ENCODE peak calls at places on chromosomes 2 and 18, in eight cellular contexts. One of them, this sample, is unnamed. For H3K4me1, the result is how much of the 10 kb centered on the place peaks cover.

GRCh38 chr2:98604547-98604946 is 3.8 kb downstream of the COA5 start:
- DNase-seq in astrocyte: no peak
- DNase-seq in testis: no peak
- DNase-seq in aorta: no peak
- DNase-seq in right cardiac atrium: no peak
- DNase-seq in mesendoderm: no peak
- DNase-seq in CD8-positive, alpha-beta memory T cell: no peak
- DNase-seq in left ventricle myocardium inferior: no peak
- DNase-seq in this sample: no peak

GRCh38 chr2:82256288-82256687 is 1951.7 kb upstream of the LRRTM1 start:
- DNase-seq in right cardiac atrium: no peak
- DNase-seq in CD8-positive, alpha-beta memory T cell: no peak
- DNase-seq in mesendoderm: no peak
- DNase-seq in testis: no peak
- DNase-seq in astrocyte: no peak
- DNase-seq in aorta: no peak
- DNase-seq in left ventricle myocardium inferior: no peak
- DNase-seq in this sample: no peak

GRCh38 chr2:240434728-240435456 is 571 bp upstream of the GPC1 start:
- DNase-seq in mesendoderm: peak
- DNase-seq in testis: peak
- DNase-seq in aorta: peak
- DNase-seq in astrocyte: peak
- DNase-seq in CD8-positive, alpha-beta memory T cell: peak
- DNase-seq in left ventricle myocardium inferior: peak
- DNase-seq in right cardiac atrium: peak
- DNase-seq in this sample: peak

GRCh38 chr2:53252115-53252514 is 515.5 kb upstream of the CHAC2 start:
- DNase-seq in aorta: no peak
- DNase-seq in astrocyte: no peak
- DNase-seq in right cardiac atrium: no peak
- DNase-seq in left ventricle myocardium inferior: no peak
- DNase-seq in testis: no peak
- DNase-seq in mesendoderm: no peak
- DNase-seq in CD8-positive, alpha-beta memory T cell: no peak
- DNase-seq in this sample: no peak

GRCh38 chr18:45171575-45172225 is 443.6 kb upstream of the SLC14A2 start:
- DNase-seq in mesendoderm: no peak
- DNase-seq in right cardiac atrium: peak
- DNase-seq in left ventricle myocardium inferior: no peak
- DNase-seq in CD8-positive, alpha-beta memory T cell: no peak
- DNase-seq in astrocyte: peak
- DNase-seq in aorta: no peak
- DNase-seq in testis: no peak
- DNase-seq in this sample: no peak

GRCh38 chr2:210534879-210535278 is 21.5 kb upstream of the CPS1 start:
- DNase-seq in aorta: no peak
- DNase-seq in CD8-positive, alpha-beta memory T cell: no peak
- DNase-seq in mesendoderm: no peak
- DNase-seq in left ventricle myocardium inferior: no peak
- DNase-seq in right cardiac atrium: no peak
- DNase-seq in testis: no peak
- DNase-seq in astrocyte: no peak
- DNase-seq in this sample: no peak

GRCh38 chr2:176072951-176073904 is 10.5 kb downstream of the EVX2 start:
- DNase-seq in right cardiac atrium: no peak
- DNase-seq in astrocyte: no peak
- DNase-seq in aorta: no peak
- DNase-seq in CD8-positive, alpha-beta memory T cell: no peak
- DNase-seq in testis: no peak
- DNase-seq in mesendoderm: no peak
- DNase-seq in left ventricle myocardium inferior: no peak
- DNase-seq in this sample: no peak

GRCh38 chr2:193333539-193333938 is 1138.8 kb upstream of the TMEFF2 start:
- DNase-seq in mesendoderm: no peak
- DNase-seq in aorta: no peak
- DNase-seq in left ventricle myocardium inferior: no peak
- DNase-seq in testis: no peak
- DNase-seq in right cardiac atrium: no peak
- DNase-seq in CD8-positive, alpha-beta memory T cell: no peak
- DNase-seq in astrocyte: no peak
- DNase-seq in this sample: no peak

GRCh38 chr2:23078799-23079434 is 306.1 kb upstream of the KLHL29 start:
- DNase-seq in testis: no peak
- DNase-seq in astrocyte: no peak
- DNase-seq in right cardiac atrium: no peak
- DNase-seq in left ventricle myocardium inferior: no peak
- DNase-seq in mesendoderm: no peak
- DNase-seq in CD8-positive, alpha-beta memory T cell: no peak
- DNase-seq in aorta: no peak
- DNase-seq in this sample: no peak

GRCh38 chr2:207051345-207051959 is 112.1 kb downstream of the CPO start:
- DNase-seq in testis: no peak
- DNase-seq in mesendoderm: no peak
- DNase-seq in left ventricle myocardium inferior: no peak
- DNase-seq in aorta: no peak
- DNase-seq in CD8-positive, alpha-beta memory T cell: no peak
- DNase-seq in astrocyte: no peak
- DNase-seq in right cardiac atrium: no peak
- DNase-seq in this sample: no peak

GRCh38 chr18:24987933-24988840 is 363.8 kb downstream of the ZNF521 start:
- DNase-seq in aorta: no peak
- DNase-seq in CD8-positive, alpha-beta memory T cell: no peak
- DNase-seq in astrocyte: no peak
- DNase-seq in right cardiac atrium: peak
- DNase-seq in left ventricle myocardium inferior: peak
- DNase-seq in mesendoderm: no peak
- DNase-seq in testis: no peak
- DNase-seq in this sample: no peak

DNA sequence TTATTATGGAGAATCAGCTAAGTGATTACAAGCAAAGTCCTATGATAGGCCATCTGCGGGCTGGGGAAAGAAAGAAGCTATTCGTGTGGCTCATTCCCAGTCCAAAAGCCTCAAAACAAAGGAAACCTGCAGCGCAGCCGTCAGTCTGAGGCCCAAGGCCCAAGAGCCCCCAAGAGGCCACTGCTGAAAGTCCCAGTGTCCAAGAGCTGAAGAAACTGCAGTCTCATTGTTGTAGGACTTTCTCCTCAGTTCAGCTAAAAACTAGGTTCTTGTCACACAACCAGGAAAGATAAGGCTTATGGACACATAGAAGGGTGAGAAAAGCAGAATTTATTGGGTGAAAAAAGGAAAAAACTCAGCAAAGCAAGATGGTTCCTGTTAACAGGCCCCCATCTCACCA is 143.2 kb downstream of the RHBDD1 start:
- DNase-seq in CD8-positive, alpha-beta memory T cell: no peak
- DNase-seq in aorta: no peak
- DNase-seq in mesendoderm: peak
- DNase-seq in testis: no peak
- DNase-seq in left ventricle myocardium inferior: no peak
- DNase-seq in right cardiac atrium: no peak
- DNase-seq in astrocyte: no peak
- DNase-seq in this sample: no peak
- H3K4me1 ChIP-seq in CD8-positive, alpha-beta memory T cell: under half
- H3K4me1 ChIP-seq in aorta: under half
- H3K4me1 ChIP-seq in mesendoderm: under half
- H3K4me1 ChIP-seq in testis: under half
- H3K4me1 ChIP-seq in left ventricle myocardium inferior: under half
- H3K4me1 ChIP-seq in right cardiac atrium: under half
- H3K4me1 ChIP-seq in astrocyte: under half
- H3K4me1 ChIP-seq in this sample: under half

DNA sequence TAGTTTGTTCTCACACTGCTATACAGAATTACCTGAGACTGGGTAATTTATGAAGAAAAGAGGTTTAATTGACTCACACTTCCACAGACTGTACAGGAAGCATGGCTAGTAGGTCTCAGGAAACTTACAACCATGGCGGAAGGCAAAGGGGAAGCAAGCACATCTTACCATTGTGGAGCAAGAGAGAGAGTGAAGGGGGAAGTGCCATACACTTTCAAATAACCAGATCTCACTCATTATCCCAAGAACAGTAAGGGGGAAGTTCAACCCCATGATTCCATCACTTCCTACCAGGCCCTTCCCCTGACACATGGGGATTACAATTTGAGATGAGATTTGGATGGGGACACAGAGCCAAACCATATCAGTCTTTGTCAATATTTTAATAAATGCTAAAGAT is 5.0 kb upstream of the CRYGB start:
- DNase-seq in aorta: no peak
- DNase-seq in testis: no peak
- DNase-seq in astrocyte: no peak
- DNase-seq in CD8-positive, alpha-beta memory T cell: no peak
- DNase-seq in right cardiac atrium: no peak
- DNase-seq in mesendoderm: no peak
- DNase-seq in left ventricle myocardium inferior: no peak
- DNase-seq in this sample: no peak
- H3K4me1 ChIP-seq in aorta: under half
- H3K4me1 ChIP-seq in testis: under half
- H3K4me1 ChIP-seq in astrocyte: under half
- H3K4me1 ChIP-seq in CD8-positive, alpha-beta memory T cell: under half
- H3K4me1 ChIP-seq in right cardiac atrium: under half
- H3K4me1 ChIP-seq in mesendoderm: under half
- H3K4me1 ChIP-seq in left ventricle myocardium inferior: under half
- H3K4me1 ChIP-seq in this sample: under half

GRCh38 chr2:37322368-37322767 is 2.3 kb downstream of the PRKD3 start:
- DNase-seq in testis: no peak
- DNase-seq in aorta: no peak
- DNase-seq in mesendoderm: no peak
- DNase-seq in CD8-positive, alpha-beta memory T cell: no peak
- DNase-seq in left ventricle myocardium inferior: no peak
- DNase-seq in right cardiac atrium: no peak
- DNase-seq in astrocyte: peak
- DNase-seq in this sample: no peak

GRCh38 chr2:37324536-37324785 is 172 bp downstream of the PRKD3 start:
- DNase-seq in astrocyte: peak
- DNase-seq in right cardiac atrium: peak
- DNase-seq in CD8-positive, alpha-beta memory T cell: no peak
- DNase-seq in mesendoderm: peak
- DNase-seq in testis: no peak
- DNase-seq in aorta: peak
- DNase-seq in left ventricle myocardium inferior: peak
- DNase-seq in this sample: no peak

GRCh38 chr2:37323770-37324535 is 680 bp downstream of the PRKD3 start:
- DNase-seq in aorta: peak
- DNase-seq in testis: peak
- DNase-seq in left ventricle myocardium inferior: peak
- DNase-seq in mesendoderm: peak
- DNase-seq in right cardiac atrium: peak
- DNase-seq in astrocyte: peak
- DNase-seq in CD8-positive, alpha-beta memory T cell: peak
- DNase-seq in this sample: peak

GRCh38 chr2:37324786-37325624 is at the start of gene PRKD3:
- DNase-seq in left ventricle myocardium inferior: peak
- DNase-seq in aorta: peak
- DNase-seq in right cardiac atrium: no peak
- DNase-seq in CD8-positive, alpha-beta memory T cell: peak
- DNase-seq in mesendoderm: peak
- DNase-seq in astrocyte: peak
- DNase-seq in testis: peak
- DNase-seq in this sample: peak

GRCh38 chr2:37323176-37323575 is 1.5 kb downstream of the PRKD3 start:
- DNase-seq in astrocyte: no peak
- DNase-seq in CD8-positive, alpha-beta memory T cell: no peak
- DNase-seq in aorta: no peak
- DNase-seq in mesendoderm: no peak
- DNase-seq in testis: peak
- DNase-seq in right cardiac atrium: no peak
- DNase-seq in left ventricle myocardium inferior: no peak
- DNase-seq in this sample: no peak
- H3K4me1 ChIP-seq in astrocyte: under half
- H3K4me1 ChIP-seq in CD8-positive, alpha-beta memory T cell: under half
- H3K4me1 ChIP-seq in aorta: under half
- H3K4me1 ChIP-seq in mesendoderm: under half
- H3K4me1 ChIP-seq in testis: under half
- H3K4me1 ChIP-seq in right cardiac atrium: under half
- H3K4me1 ChIP-seq in left ventricle myocardium inferior: half or more
- H3K4me1 ChIP-seq in this sample: under half

DNA sequence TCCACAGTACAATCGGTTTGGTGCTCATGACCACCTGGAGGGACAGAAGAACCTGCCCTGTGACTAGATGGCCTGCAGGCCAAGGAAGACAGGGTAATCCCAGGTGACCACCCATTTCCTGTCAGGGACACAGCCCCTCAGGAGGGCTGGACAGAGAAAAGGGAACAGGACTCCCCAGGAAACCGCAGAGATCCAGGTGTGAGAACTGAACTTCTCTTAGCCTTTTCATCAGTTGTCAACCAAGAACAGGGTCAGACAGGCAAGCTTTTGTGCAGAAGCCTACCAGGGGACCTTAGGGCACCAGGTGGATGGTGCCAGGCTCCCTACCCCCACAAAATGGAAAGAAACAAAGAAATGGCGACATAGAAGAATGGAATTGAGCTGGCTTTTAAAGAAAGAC is 132.3 kb downstream of the HDAC4 start:
- DNase-seq in mesendoderm: no peak
- DNase-seq in left ventricle myocardium inferior: no peak
- DNase-seq in testis: peak
- DNase-seq in aorta: no peak
- DNase-seq in astrocyte: no peak
- DNase-seq in CD8-positive, alpha-beta memory T cell: no peak
- DNase-seq in right cardiac atrium: no peak
- DNase-seq in this sample: no peak
- H3K4me1 ChIP-seq in mesendoderm: under half
- H3K4me1 ChIP-seq in left ventricle myocardium inferior: half or more
- H3K4me1 ChIP-seq in testis: under half
- H3K4me1 ChIP-seq in aorta: under half
- H3K4me1 ChIP-seq in astrocyte: under half
- H3K4me1 ChIP-seq in CD8-positive, alpha-beta memory T cell: half or more
- H3K4me1 ChIP-seq in right cardiac atrium: under half
- H3K4me1 ChIP-seq in this sample: under half

GRCh38 chr18:7642491-7642890 is 75.4 kb downstream of the PTPRM start:
- DNase-seq in right cardiac atrium: no peak
- DNase-seq in CD8-positive, alpha-beta memory T cell: no peak
- DNase-seq in aorta: no peak
- DNase-seq in testis: no peak
- DNase-seq in mesendoderm: no peak
- DNase-seq in astrocyte: no peak
- DNase-seq in left ventricle myocardium inferior: no peak
- DNase-seq in this sample: no peak
- H3K4me1 ChIP-seq in right cardiac atrium: under half
- H3K4me1 ChIP-seq in CD8-positive, alpha-beta memory T cell: under half
- H3K4me1 ChIP-seq in aorta: under half
- H3K4me1 ChIP-seq in testis: under half
- H3K4me1 ChIP-seq in mesendoderm: under half
- H3K4me1 ChIP-seq in astrocyte: under half
- H3K4me1 ChIP-seq in left ventricle myocardium inferior: half or more
- H3K4me1 ChIP-seq in this sample: under half

DNA sequence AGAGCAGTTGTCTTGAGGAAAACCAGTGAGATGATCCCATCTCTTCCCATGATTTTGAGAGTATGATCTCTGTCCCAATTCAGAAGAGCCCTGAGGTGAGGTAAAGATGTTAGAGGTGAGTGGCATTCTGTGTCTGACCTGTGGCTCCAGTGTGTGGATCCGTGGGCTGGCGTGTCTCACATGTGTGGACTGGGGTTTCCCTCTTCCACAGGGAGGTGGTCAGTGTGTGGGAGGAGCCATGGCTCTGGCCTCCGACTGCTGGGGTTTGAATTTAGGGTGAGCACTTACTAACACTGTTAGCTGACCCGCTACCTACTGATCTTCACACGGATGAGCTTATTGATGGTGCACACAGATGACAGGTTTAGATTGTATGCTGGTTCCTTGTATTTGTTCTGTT is 31.2 kb downstream of the ASAP2 start:
- DNase-seq in aorta: peak
- DNase-seq in CD8-positive, alpha-beta memory T cell: no peak
- DNase-seq in testis: no peak
- DNase-seq in right cardiac atrium: no peak
- DNase-seq in mesendoderm: no peak
- DNase-seq in left ventricle myocardium inferior: no peak
- DNase-seq in astrocyte: no peak
- DNase-seq in this sample: no peak
- H3K4me1 ChIP-seq in aorta: under half
- H3K4me1 ChIP-seq in CD8-positive, alpha-beta memory T cell: under half
- H3K4me1 ChIP-seq in testis: under half
- H3K4me1 ChIP-seq in right cardiac atrium: under half
- H3K4me1 ChIP-seq in mesendoderm: under half
- H3K4me1 ChIP-seq in left ventricle myocardium inferior: half or more
- H3K4me1 ChIP-seq in astrocyte: half or more
- H3K4me1 ChIP-seq in this sample: under half

This sample was measured in small intestine.